ENCODE peak calls at places on chromosome 6, in six cellular contexts. One of them, this sample, is unnamed. For H3K4me1, the result is how much of the 10 kb centered on the place peaks cover.

GRCh38 chr6:107652526-107653182 is 162.7 kb downstream of the SOBP start:
- ATAC-seq in HepG2: no peak
- ATAC-seq in A549: no peak
- ATAC-seq in GM12878: no peak
- ATAC-seq in K562: no peak
- ATAC-seq in upper lobe of left lung: no peak
- ATAC-seq in this sample: no peak

GRCh38 chr6:96433950-96434349 is 87.7 kb upstream of the UFL1 start:
- ATAC-seq in A549: no peak
- ATAC-seq in GM12878: no peak
- ATAC-seq in HepG2: no peak
- ATAC-seq in upper lobe of left lung: no peak
- ATAC-seq in K562: no peak
- ATAC-seq in this sample: no peak

GRCh38 chr6:40347571-40348011 is 239.6 kb downstream of the LRFN2 start:
- ATAC-seq in K562: no peak
- ATAC-seq in HepG2: no peak
- ATAC-seq in upper lobe of left lung: no peak
- ATAC-seq in A549: no peak
- ATAC-seq in GM12878: no peak
- ATAC-seq in this sample: no peak

GRCh38 chr6:139146317-139146726 is 11.4 kb downstream of the HECA start:
- ATAC-seq in A549: no peak
- ATAC-seq in upper lobe of left lung: no peak
- ATAC-seq in K562: no peak
- ATAC-seq in HepG2: no peak
- ATAC-seq in GM12878: peak
- ATAC-seq in this sample: no peak

GRCh38 chr6:33272358-33273128 is 668 bp downstream of the RPS18 start:
- ATAC-seq in HepG2: no peak
- ATAC-seq in upper lobe of left lung: no peak
- ATAC-seq in A549: no peak
- ATAC-seq in K562: peak
- ATAC-seq in GM12878: no peak
- ATAC-seq in this sample: no peak

GRCh38 chr6:113184736-113185135 is 672.4 kb upstream of the MARCKS start:
- ATAC-seq in K562: no peak
- ATAC-seq in upper lobe of left lung: no peak
- ATAC-seq in HepG2: no peak
- ATAC-seq in A549: no peak
- ATAC-seq in GM12878: no peak
- ATAC-seq in this sample: no peak

GRCh38 chr6:168494726-168495125 is 53.7 kb downstream of the SMOC2 start:
- ATAC-seq in GM12878: no peak
- ATAC-seq in HepG2: no peak
- ATAC-seq in upper lobe of left lung: no peak
- ATAC-seq in K562: no peak
- ATAC-seq in A549: no peak
- ATAC-seq in this sample: no peak

GRCh38 chr6:138428943-138429616 is 25.1 kb downstream of the HEBP2 start:
- ATAC-seq in HepG2: peak
- ATAC-seq in A549: peak
- ATAC-seq in K562: peak
- ATAC-seq in GM12878: peak
- ATAC-seq in upper lobe of left lung: no peak
- ATAC-seq in this sample: peak

GRCh38 chr6:90472716-90473115 is 114.2 kb downstream of the MAP3K7 start:
- ATAC-seq in GM12878: peak
- ATAC-seq in HepG2: no peak
- ATAC-seq in A549: no peak
- ATAC-seq in K562: no peak
- ATAC-seq in upper lobe of left lung: no peak
- ATAC-seq in this sample: no peak

GRCh38 chr6:132215805-132216204 is 185.5 kb downstream of the MOXD1 start:
- ATAC-seq in upper lobe of left lung: no peak
- ATAC-seq in K562: no peak
- ATAC-seq in GM12878: no peak
- ATAC-seq in A549: no peak
- ATAC-seq in HepG2: no peak
- ATAC-seq in this sample: no peak

GRCh38 chr6:142846883-142847287 is 98.1 kb downstream of the HIVEP2 start:
- ATAC-seq in upper lobe of left lung: peak
- ATAC-seq in GM12878: peak
- ATAC-seq in HepG2: no peak
- ATAC-seq in A549: peak
- ATAC-seq in K562: no peak
- ATAC-seq in this sample: peak
- H3K4me1 ChIP-seq in upper lobe of left lung: under half
- H3K4me1 ChIP-seq in GM12878: half or more
- H3K4me1 ChIP-seq in HepG2: half or more
- H3K4me1 ChIP-seq in A549: half or more
- H3K4me1 ChIP-seq in K562: under half
- H3K4me1 ChIP-seq in this sample: under half

GRCh38 chr6:74976026-74976425 is 229.8 kb downstream of the COL12A1 start:
- ATAC-seq in K562: no peak
- ATAC-seq in A549: no peak
- ATAC-seq in HepG2: no peak
- ATAC-seq in upper lobe of left lung: no peak
- ATAC-seq in GM12878: no peak
- ATAC-seq in this sample: no peak
- H3K27ac ChIP-seq in K562: no peak
- H3K27ac ChIP-seq in A549: no peak
- H3K27ac ChIP-seq in HepG2: no peak
- H3K27ac ChIP-seq in upper lobe of left lung: no peak
- H3K27ac ChIP-seq in GM12878: no peak
- H3K27ac ChIP-seq in this sample: no peak

GRCh38 chr6:77669913-77670312 is 17.1 kb downstream of the MEI4 start:
- ATAC-seq in HepG2: no peak
- ATAC-seq in A549: no peak
- ATAC-seq in K562: no peak
- ATAC-seq in GM12878: no peak
- ATAC-seq in upper lobe of left lung: no peak
- ATAC-seq in this sample: no peak
- TF ChIP-seq EP300 in HepG2: no peak
- TF ChIP-seq EP300 in A549: no peak
- TF ChIP-seq EP300 in K562: no peak
- TF ChIP-seq EP300 in GM12878: no peak
- TF ChIP-seq EP300 in upper lobe of left lung: no peak
- TF ChIP-seq EP300 in this sample: no peak

DNA sequence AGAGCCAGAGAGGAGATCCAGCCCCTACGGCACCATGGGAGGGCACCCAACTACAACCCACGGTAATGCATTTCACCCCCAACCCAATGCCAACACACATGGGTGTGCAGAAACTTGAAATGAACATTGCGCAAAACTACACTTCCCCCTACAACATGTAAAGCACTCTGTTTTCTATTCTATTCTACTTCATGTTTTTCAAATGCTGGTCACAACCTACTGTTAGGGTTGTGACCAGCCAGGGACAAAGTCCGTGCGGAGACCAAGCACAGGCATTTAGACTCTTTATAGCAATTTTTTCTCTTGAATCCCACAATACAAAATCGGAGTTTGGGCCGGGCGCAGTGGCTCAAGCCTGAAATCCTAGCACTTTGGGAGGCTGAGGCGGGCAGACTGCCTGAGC is 90.6 kb downstream of the MRPL14 start:
- ATAC-seq in upper lobe of left lung: no peak
- ATAC-seq in GM12878: no peak
- ATAC-seq in A549: no peak
- ATAC-seq in HepG2: peak
- ATAC-seq in K562: no peak
- ATAC-seq in this sample: no peak
- H3K4me1 ChIP-seq in upper lobe of left lung: under half
- H3K4me1 ChIP-seq in GM12878: under half
- H3K4me1 ChIP-seq in A549: half or more
- H3K4me1 ChIP-seq in HepG2: under half
- H3K4me1 ChIP-seq in K562: under half
- H3K4me1 ChIP-seq in this sample: under half

DNA sequence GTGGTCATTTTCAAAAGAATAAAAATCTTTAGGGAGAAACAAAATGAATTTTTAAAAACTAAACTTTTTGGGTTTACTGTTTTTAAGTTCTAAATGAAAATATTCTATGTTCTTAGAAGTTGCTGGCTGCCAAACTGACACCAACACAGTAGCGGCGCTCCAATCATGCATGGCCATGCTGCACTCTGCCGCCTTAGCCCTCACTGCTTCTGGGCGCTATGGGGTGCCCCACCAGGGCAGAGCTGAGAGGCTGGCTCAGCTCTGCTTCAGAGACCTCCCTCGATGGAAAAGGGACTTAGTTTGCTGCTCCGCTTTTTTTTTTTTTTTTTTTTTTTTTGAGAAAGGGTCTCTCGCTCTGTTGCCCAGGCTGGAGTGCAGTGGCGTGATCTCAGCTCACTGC is 20.9 kb downstream of the EZR start:
- ATAC-seq in A549: no peak
- ATAC-seq in GM12878: peak
- ATAC-seq in upper lobe of left lung: no peak
- ATAC-seq in HepG2: no peak
- ATAC-seq in K562: no peak
- ATAC-seq in this sample: no peak
- H3K27ac ChIP-seq in A549: no peak
- H3K27ac ChIP-seq in GM12878: no peak
- H3K27ac ChIP-seq in upper lobe of left lung: peak
- H3K27ac ChIP-seq in HepG2: no peak
- H3K27ac ChIP-seq in K562: no peak
- H3K27ac ChIP-seq in this sample: no peak

GRCh38 chr6:22926613-22927348 is 357.4 kb downstream of the HDGFL1 start:
- ATAC-seq in HepG2: no peak
- ATAC-seq in K562: no peak
- ATAC-seq in upper lobe of left lung: no peak
- ATAC-seq in GM12878: no peak
- ATAC-seq in A549: no peak
- ATAC-seq in this sample: no peak
- TF ChIP-seq EP300 in HepG2: no peak
- TF ChIP-seq EP300 in K562: no peak
- TF ChIP-seq EP300 in upper lobe of left lung: no peak
- TF ChIP-seq EP300 in GM12878: no peak
- TF ChIP-seq EP300 in A549: no peak
- TF ChIP-seq EP300 in this sample: no peak

DNA sequence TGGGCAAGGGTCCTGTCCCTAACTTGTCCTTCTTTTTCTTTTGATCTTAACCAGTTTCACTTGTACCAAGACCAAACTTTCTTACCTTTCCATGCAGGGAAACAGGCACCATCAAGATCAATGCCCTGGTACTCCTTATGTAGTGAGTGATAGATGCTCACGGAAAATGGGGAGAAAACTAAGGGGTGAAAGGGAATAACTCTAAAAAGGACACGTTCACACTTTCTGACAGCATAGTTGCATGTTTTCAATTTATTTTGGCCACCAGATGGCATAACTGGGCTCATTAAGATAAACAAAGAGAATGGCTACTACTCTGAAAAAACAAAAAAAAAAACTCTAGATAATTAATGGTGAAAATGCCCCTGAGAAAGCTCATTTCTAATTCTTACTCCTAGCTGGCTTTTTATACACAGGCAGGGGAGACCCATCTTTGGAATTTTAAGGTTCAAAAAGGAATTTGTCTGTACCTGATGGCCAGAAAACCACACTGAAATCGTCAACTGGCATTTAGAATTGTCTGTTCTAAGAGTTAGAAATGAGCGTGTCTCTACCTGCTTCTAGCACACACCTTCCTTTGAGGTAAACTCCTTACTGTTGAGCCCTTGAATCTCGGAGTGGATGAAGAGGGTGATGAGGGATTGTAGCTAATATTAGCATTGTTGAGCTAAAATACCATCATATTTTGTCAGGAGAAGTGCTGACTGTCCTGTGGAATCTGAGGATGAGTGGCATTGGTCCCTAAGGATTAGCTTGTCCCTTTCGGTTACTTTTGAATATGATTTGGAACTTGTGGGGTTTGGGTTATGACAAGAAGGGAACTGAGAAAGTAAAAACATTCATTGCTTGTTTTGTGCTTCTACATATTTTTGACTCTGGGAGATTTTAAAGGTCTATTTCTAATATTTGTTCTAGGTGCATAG is 62.2 kb upstream of the DDR1 start:
- ATAC-seq in upper lobe of left lung: no peak
- ATAC-seq in K562: peak
- ATAC-seq in A549: peak
- ATAC-seq in HepG2: peak
- ATAC-seq in GM12878: peak
- ATAC-seq in this sample: no peak
- H3K4me1 ChIP-seq in upper lobe of left lung: under half
- H3K4me1 ChIP-seq in K562: under half
- H3K4me1 ChIP-seq in A549: half or more
- H3K4me1 ChIP-seq in HepG2: half or more
- H3K4me1 ChIP-seq in GM12878: under half
- H3K4me1 ChIP-seq in this sample: under half

DNA sequence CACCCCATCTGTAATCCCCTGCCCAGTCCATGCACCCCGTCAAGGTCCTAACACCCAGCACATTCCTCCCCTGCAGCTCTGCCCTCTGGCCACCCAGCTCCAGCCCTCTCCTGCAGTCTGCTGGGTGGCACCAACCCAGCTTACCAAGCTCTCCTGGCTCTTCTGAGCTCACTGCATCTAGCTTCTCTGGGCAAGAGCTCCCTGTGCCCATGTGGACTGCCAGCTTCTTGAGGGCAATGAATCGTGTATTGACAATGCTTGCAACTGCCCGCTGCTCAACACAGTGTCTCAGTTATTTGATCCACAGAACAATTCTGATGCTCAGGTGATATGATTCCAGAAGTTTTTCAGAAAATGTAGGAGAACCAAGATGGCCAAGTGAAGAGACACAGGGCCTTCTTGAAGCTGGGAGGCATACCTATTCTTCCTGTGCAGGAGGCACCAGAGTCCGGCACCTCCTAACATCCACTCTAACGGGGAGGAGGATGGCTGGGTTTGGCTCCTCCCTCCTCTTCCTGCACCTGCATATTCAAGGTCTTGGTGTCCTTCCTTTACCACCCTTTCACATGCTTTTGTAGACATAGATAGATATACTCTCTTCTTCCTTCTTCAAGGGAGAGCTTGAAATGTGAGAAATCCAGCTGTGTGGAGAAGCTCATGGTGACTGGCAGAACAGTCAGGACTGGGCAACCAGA is 85.6 kb downstream of the TRERF1 start:
- ATAC-seq in upper lobe of left lung: no peak
- ATAC-seq in K562: no peak
- ATAC-seq in GM12878: no peak
- ATAC-seq in A549: no peak
- ATAC-seq in HepG2: no peak
- ATAC-seq in this sample: no peak
- H3K27ac ChIP-seq in upper lobe of left lung: peak
- H3K27ac ChIP-seq in K562: no peak
- H3K27ac ChIP-seq in GM12878: peak
- H3K27ac ChIP-seq in A549: no peak
- H3K27ac ChIP-seq in HepG2: no peak
- H3K27ac ChIP-seq in this sample: no peak

This sample was measured in gastroesophageal sphincter.